ENCODE peak calls at places on chromosomes 2 and 18, in seven cellular contexts. F, I, N, P, U, C and G are unnamed samples.

GRCh38 chr2:128304715-128305554 is 13.7 kb downstream of the HS6ST1 start:
- DNase-seq in U (peak; percentile 98), F (peak; percentile 42), P (no peak), C (peak; percentile 93), N (no peak), I (no peak), G (peak; percentile 92)

GRCh38 chr2:172931256-172931894 is 144.3 kb upstream of the MAP3K20 start:
- DNase-seq in U (peak; percentile 71), P (no peak), F (no peak), C (peak; percentile 51), N (no peak), I (no peak), G (no peak)

GRCh38 chr18:48947102-48947501 is 3.7 kb downstream of the SMAD7 start:
- DNase-seq in F (no peak), P (no peak), N (no peak), I (no peak), U (no peak), C (no peak), G (no peak)

GRCh38 chr2:240467659-240468299 is 32.3 kb downstream of the GPC1 start:
- DNase-seq in I (peak; percentile 1), U (no peak), P (no peak), F (no peak), N (no peak), C (peak; percentile 86), G (no peak)

GRCh38 chr2:46970334-46971288 is 55.0 kb upstream of the MCFD2 start:
- DNase-seq in P (no peak), I (no peak), N (no peak), U (peak; percentile 26), F (no peak), C (peak; percentile 96), G (no peak)

GRCh38 chr2:61182059-61182383 is 20.0 kb downstream of the C2orf74 start:
- DNase-seq in N (no peak), F (no peak), I (no peak), U (no peak), C (no peak), P (no peak), G (no peak)

GRCh38 chr18:43563780-43564179 is 286.5 kb upstream of the SYT4 start:
- DNase-seq in P (no peak), N (no peak), F (peak; percentile 10), I (no peak), C (peak; percentile 61), U (peak; percentile 65), G (peak; percentile 51)

GRCh38 chr18:44149706-44150105 is 531.0 kb upstream of the SETBP1 start:
- DNase-seq in N (no peak), P (no peak), U (peak; percentile 65), I (no peak), F (no peak), C (no peak), G (no peak)

GRCh38 chr2:233201271-233202013 is 50.0 kb upstream of the ATG16L1 start:
- DNase-seq in F (no peak), N (no peak), I (no peak), C (no peak), U (no peak), P (no peak), G (no peak)